ENCODE peak calls at places on chromosome 10, in seven cellular contexts. G is A549; V is NCI-H446; I is central memory CD4-positive, alpha-beta T cell; C is pancreas; O is stromal cell of bone marrow; M is CD8-positive, alpha-beta memory T cell. L is an unnamed sample.

GRCh38 chr10:44937201-44938005 is 22.2 kb upstream of the RASSF4 start:
- DNase-seq in G (no peak), V (no peak), I (no peak), C (no peak), O (no peak), M (no peak), L (no peak)

GRCh38 chr10:230758-231157 is 95.5 kb downstream of the ZMYND11 start:
- DNase-seq in G (peak; percentile 17), V (no peak), I (no peak), C (no peak), O (no peak), M (no peak), L (no peak)

GRCh38 chr10:113644185-113645120 is 19.4 kb downstream of the NRAP start:
- DNase-seq in G (no peak), V (no peak), I (no peak), C (no peak), O (peak; percentile 22), M (no peak), L (peak; percentile 36)

GRCh38 chr10:14550471-14550941 is 219.8 kb upstream of the FRMD4A start:
- DNase-seq in G (no peak), V (no peak), I (no peak), C (no peak), O (no peak), M (no peak), L (no peak)

GRCh38 chr10:78165617-78166016 is 132.0 kb downstream of the RPS24 start:
- DNase-seq in G (no peak), V (no peak), I (no peak), C (no peak), O (no peak), M (no peak), L (no peak)

GRCh38 chr10:1184541-1185415 is 128.6 kb downstream of the WDR37 start:
- DNase-seq in G (no peak), V (no peak), I (no peak), C (no peak), O (no peak), M (no peak), L (no peak)

GRCh38 chr10:117420768-117421167 is 45.5 kb upstream of the PDZD8 start:
- DNase-seq in G (no peak), V (no peak), I (no peak), C (no peak), O (no peak), M (no peak), L (no peak)

GRCh38 chr10:35224045-35224740 is 97.5 kb downstream of the CREM start:
- DNase-seq in G (no peak), V (no peak), I (no peak), C (no peak), O (no peak), M (no peak), L (no peak)

GRCh38 chr10:61021926-61022325 is 77.9 kb upstream of the RHOBTB1 start:
- DNase-seq in G (no peak), V (no peak), I (no peak), C (no peak), O (no peak), M (no peak), L (no peak)

GRCh38 chr10:97898429-97898828 is 48.8 kb downstream of the GOLGA7B start:
- DNase-seq in G (no peak), V (no peak), I (no peak), C (no peak), O (no peak), M (no peak), L (no peak)

GRCh38 chr10:13969792-13970140 is 361.0 kb downstream of the FRMD4A start:
- DNase-seq in G (no peak), V (no peak), I (no peak), C (no peak), O (no peak), M (no peak), L (no peak)

GRCh38 chr10:46526682-46527038 is 29.8 kb downstream of the GPRIN2 start:
- DNase-seq in G (peak; percentile 83), V (no peak), I (no peak), C (no peak), O (no peak), M (no peak), L (no peak)

GRCh38 chr10:17181751-17182150 is 19.7 kb downstream of the TRDMT1 start:
- DNase-seq in G (no peak), V (no peak), I (no peak), C (no peak), O (no peak), M (no peak), L (no peak)

GRCh38 chr10:61633665-61634064 is 29.1 kb upstream of the CABCOCO1 start:
- DNase-seq in G (no peak), V (no peak), I (no peak), C (no peak), O (no peak), M (no peak), L (peak; percentile 64)

GRCh38 chr10:11612004-11613001 is 853 bp upstream of the USP6NL start:
- DNase-seq in G (no peak), V (no peak), I (no peak), C (no peak), O (no peak), M (no peak), L (no peak)

GRCh38 chr10:113552014-113552413 is 839 bp upstream of the HABP2 start:
- DNase-seq in G (no peak), V (no peak), I (no peak), C (peak; percentile 64), O (no peak), M (no peak), L (no peak)

GRCh38 chr10:49056356-49056755 is 59.0 kb downstream of the VSTM4 start:
- DNase-seq in G (no peak), V (no peak), I (no peak), C (no peak), O (no peak), M (no peak), L (no peak)

GRCh38 chr10:80182986-80183385 is 22.4 kb downstream of the ANXA11 start:
- DNase-seq in G (no peak), V (no peak), I (no peak), C (no peak), O (no peak), M (no peak), L (no peak)

GRCh38 chr10:33116293-33116697 is 158.3 kb upstream of the ITGB1 start:
- DNase-seq in G (no peak), V (no peak), I (peak; percentile 47), C (peak; percentile 24), O (no peak), M (no peak), L (no peak)

GRCh38 chr10:28047061-28047460 is 48.2 kb upstream of the ODAD2 start:
- DNase-seq in G (no peak), V (no peak), I (no peak), C (no peak), O (no peak), M (no peak), L (peak; percentile 23)

GRCh38 chr10:117342638-117343037 is 32.6 kb downstream of the PDZD8 start:
- DNase-seq in G (no peak), V (no peak), I (no peak), C (no peak), O (no peak), M (no peak), L (no peak)

GRCh38 chr10:76354349-76354748 is 922.9 kb downstream of the LRMDA start:
- DNase-seq in G (no peak), V (no peak), I (no peak), C (no peak), O (no peak), M (no peak), L (no peak)

GRCh38 chr10:43094091-43094484 is 17.2 kb downstream of the RET start:
- DNase-seq in G (no peak), V (no peak), I (no peak), C (no peak), O (no peak), M (no peak), L (no peak)

GRCh38 chr10:4981722-4982471 is 18.7 kb downstream of the AKR1C1 start:
- DNase-seq in G (no peak), V (no peak), I (no peak), C (peak; percentile 54), O (no peak), M (no peak), L (no peak)

GRCh38 chr10:71756441-71757191 is 16.7 kb downstream of the VSIR start:
- DNase-seq in G (no peak), V (no peak), I (peak; percentile 73), C (no peak), O (no peak), M (peak; percentile 68), L (peak; percentile 57)

GRCh38 chr10:10605551-10606081 is 412.1 kb upstream of the CELF2 start:
- DNase-seq in G (no peak), V (peak; percentile 43), I (no peak), C (no peak), O (peak; percentile 96), M (no peak), L (peak; percentile 55)

GRCh38 chr10:72027498-72027897 is 60.9 kb downstream of the SPOCK2 start:
- DNase-seq in G (no peak), V (no peak), I (no peak), C (no peak), O (no peak), M (no peak), L (no peak)

GRCh38 chr10:91381562-91381923 is 28.6 kb upstream of the HECTD2 start:
- DNase-seq in G (no peak), V (no peak), I (no peak), C (no peak), O (no peak), M (no peak), L (no peak)

GRCh38 chr10:99560277-99561126 is 27.8 kb downstream of the NKX2-3 start:
- DNase-seq in G (peak; percentile 48), V (peak; percentile 7), I (peak; percentile 15), C (peak; percentile 40), O (peak; percentile 35), M (no peak), L (no peak)

GRCh38 chr10:53325073-53325472 is 552.5 kb upstream of the MBL2 start:
- DNase-seq in G (no peak), V (no peak), I (no peak), C (no peak), O (no peak), M (no peak), L (no peak)

GRCh38 chr10:73577788-73578187 is 13.4 kb downstream of the USP54 start:
- DNase-seq in G (no peak), V (no peak), I (no peak), C (peak; percentile 78), O (peak; percentile 60), M (no peak), L (no peak)

GRCh38 chr10:5776150-5776880 is 36.9 kb downstream of the GDI2 start:
- DNase-seq in G (no peak), V (no peak), I (no peak), C (no peak), O (no peak), M (no peak), L (no peak)

GRCh38 chr10:119007211-119007574 is 22.3 kb upstream of the NANOS1 start:
- DNase-seq in G (no peak), V (no peak), I (no peak), C (no peak), O (no peak), M (no peak), L (no peak)

GRCh38 chr10:104076743-104077160 is 8.9 kb downstream of the COL17A1 start:
- DNase-seq in G (no peak), V (no peak), I (no peak), C (no peak), O (no peak), M (no peak), L (no peak)

GRCh38 chr10:83917519-83918506 is 221.5 kb upstream of the GHITM start:
- DNase-seq in G (peak; percentile 4), V (no peak), I (no peak), C (peak; percentile 15), O (no peak), M (no peak), L (no peak)

GRCh38 chr10:72679838-72680241 is 12.1 kb upstream of the MCU start:
- DNase-seq in G (no peak), V (no peak), I (no peak), C (no peak), O (no peak), M (no peak), L (no peak)

GRCh38 chr10:70055550-70055949 is 2.9 kb downstream of the MACROH2A2 start:
- DNase-seq in G (no peak), V (no peak), I (no peak), C (no peak), O (no peak), M (no peak), L (no peak)

GRCh38 chr10:71260622-71261325 is 48.4 kb downstream of the UNC5B start:
- DNase-seq in G (no peak), V (no peak), I (no peak), C (no peak), O (peak; percentile 69), M (no peak), L (no peak)